ENCODE peak calls at places on chromosomes 5 and 9, in six cellular contexts. L is heart left ventricle; W is mammary epithelial cell; R is A673; G is CD4-positive, CD25-positive, alpha-beta regulatory T cell; I is AG04450. O is an unnamed sample.
A peak's percentile ranks its signal among the peaks of the same experiment; 100 is the strongest.

GRCh38 chr5:115577329-115577728 is 24.9 kb downstream of the TICAM2 start:
- DNase-seq in L (no peak), W (peak; percentile 39), R (no peak), G (no peak), I (no peak), O (no peak)

GRCh38 chr5:80128129-80128528 is 93.0 kb downstream of the THBS4 start:
- DNase-seq in L (no peak), W (no peak), R (peak; percentile 17), G (no peak), I (no peak), O (peak; percentile 63)

GRCh38 chr9:27367175-27367798 is 70.3 kb upstream of the EQTN start:
- DNase-seq in L (no peak), W (no peak), R (no peak), G (no peak), I (no peak), O (no peak)

GRCh38 chr9:137277329-137278041 is at the start of gene TOR4A:
- DNase-seq in L (peak; percentile 94), W (no peak), R (no peak), G (no peak), I (peak; percentile 54), O (no peak)

GRCh38 chr5:10351199-10351881 is 2.2 kb upstream of the MARCHF6 start:
- DNase-seq in L (no peak), W (peak; percentile 89), R (peak; percentile 54), G (no peak), I (peak; percentile 43), O (no peak)

GRCh38 chr5:37717613-37718431 is 122.0 kb downstream of the GDNF start:
- DNase-seq in L (peak; percentile 22), W (no peak), R (peak; percentile 93), G (no peak), I (peak; percentile 72), O (peak; percentile 73)

GRCh38 chr9:137664676-137665075 is 45.9 kb downstream of the EHMT1 start:
- DNase-seq in L (no peak), W (no peak), R (no peak), G (no peak), I (no peak), O (no peak)

GRCh38 chr9:135030711-135031245 is 56.7 kb upstream of the OLFM1 start:
- DNase-seq in L (no peak), W (no peak), R (peak; percentile 28), G (no peak), I (no peak), O (no peak)

GRCh38 chr5:93874491-93874890 is 133.1 kb upstream of the POU5F2 start:
- DNase-seq in L (no peak), W (no peak), R (no peak), G (no peak), I (no peak), O (no peak)

GRCh38 chr5:134420326-134420725 is 8.6 kb upstream of the CDKN2AIPNL start:
- DNase-seq in L (no peak), W (no peak), R (no peak), G (no peak), I (no peak), O (no peak)

GRCh38 chr5:148176480-148176879 is 8.1 kb downstream of the SPINK14 start:
- DNase-seq in L (no peak), W (no peak), R (no peak), G (no peak), I (no peak), O (no peak)

DNA sequence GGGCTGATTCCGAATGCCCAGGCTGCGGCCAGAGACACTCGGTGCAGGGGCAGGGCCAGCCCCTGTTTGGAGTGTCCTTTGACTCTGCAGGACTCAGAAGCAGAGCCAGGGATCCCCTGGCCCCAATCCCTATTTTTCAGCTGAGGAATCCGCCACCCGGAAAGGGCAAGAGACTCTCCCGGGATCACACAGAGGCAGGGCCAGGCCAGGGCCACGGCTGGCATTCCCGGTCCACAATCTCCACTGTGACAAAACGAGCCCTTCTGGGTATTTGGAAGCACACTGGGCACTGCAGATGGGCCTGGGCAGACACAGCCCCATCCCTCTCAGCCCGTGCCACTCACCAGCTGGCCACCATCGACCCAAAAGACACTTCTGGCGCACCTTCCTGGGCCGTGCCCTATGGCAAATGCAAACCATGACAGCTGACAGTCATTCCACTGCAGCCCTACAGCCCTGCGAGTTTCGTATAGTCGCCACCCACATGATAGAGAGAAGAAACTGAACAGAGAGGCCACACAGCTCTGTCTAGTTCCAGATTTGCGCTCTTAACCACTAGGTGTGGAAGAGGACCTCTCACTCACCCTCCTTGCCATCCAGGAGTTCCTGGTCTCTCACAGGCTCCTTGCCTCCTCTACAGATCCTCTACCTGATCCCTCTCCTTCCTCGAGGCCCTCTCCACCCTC is 13.3 kb downstream of the NR5A1 start:
- DNase-seq in L (no peak), W (no peak), R (no peak), G (no peak), I (no peak), O (no peak)
- H3K4me3 ChIP-seq in L (no peak overlapping the region), W (no peak overlapping the region), R (no peak overlapping the region), G (no peak overlapping the region), I (no peak overlapping the region), O (no peak overlapping the region)

DNA sequence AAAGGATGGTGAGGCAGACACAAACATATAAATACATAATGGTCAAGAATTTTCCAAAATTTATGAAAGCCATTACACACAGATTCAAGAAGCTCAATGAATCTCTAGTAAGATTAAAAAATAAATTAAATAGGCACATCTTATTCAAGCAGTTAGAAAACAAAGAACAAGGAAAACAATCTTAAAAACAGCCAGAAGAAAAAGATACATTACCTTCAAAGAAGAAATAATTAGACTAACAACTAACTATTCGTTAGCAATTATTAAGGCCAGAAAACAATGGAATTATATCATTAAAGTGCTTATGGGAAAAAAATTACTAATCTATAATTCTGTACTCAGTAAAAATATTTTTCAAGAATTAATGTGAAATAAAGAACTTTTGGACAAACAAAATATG is 593.1 kb downstream of the EBF1 start:
- DNase-seq in L (no peak), W (no peak), R (no peak), G (no peak), I (no peak), O (no peak)
- H3K9me3 ChIP-seq in L (peaks cover 17% of the 10 kb centered on the region), W (peaks cover 3% of the 10 kb centered on the region), R (peaks cover 11% of the 10 kb centered on the region), G (peaks cover 12% of the 10 kb centered on the region), I (no peaks in the 10 kb centered on the region), O (no peaks in the 10 kb centered on the region)

GRCh38 chr9:117704024-117704575 is at the start of gene TLR4:
- DNase-seq in L (peak; percentile 74), W (peak; percentile 75), R (no peak), G (no peak), I (no peak), O (no peak)

GRCh38 chr9:117704597-117704996 is 394 bp downstream of the TLR4 start:
- DNase-seq in L (no peak), W (peak; percentile 14), R (no peak), G (no peak), I (no peak), O (no peak)

GRCh38 chr9:117706421-117707150 is 2.4 kb downstream of the TLR4 start:
- DNase-seq in L (no peak), W (peak; percentile 15), R (no peak), G (no peak), I (no peak), O (no peak)

GRCh38 chr9:117703538-117703937 is 665 bp upstream of the TLR4 start:
- DNase-seq in L (no peak), W (no peak), R (no peak), G (no peak), I (no peak), O (no peak)

DNA sequence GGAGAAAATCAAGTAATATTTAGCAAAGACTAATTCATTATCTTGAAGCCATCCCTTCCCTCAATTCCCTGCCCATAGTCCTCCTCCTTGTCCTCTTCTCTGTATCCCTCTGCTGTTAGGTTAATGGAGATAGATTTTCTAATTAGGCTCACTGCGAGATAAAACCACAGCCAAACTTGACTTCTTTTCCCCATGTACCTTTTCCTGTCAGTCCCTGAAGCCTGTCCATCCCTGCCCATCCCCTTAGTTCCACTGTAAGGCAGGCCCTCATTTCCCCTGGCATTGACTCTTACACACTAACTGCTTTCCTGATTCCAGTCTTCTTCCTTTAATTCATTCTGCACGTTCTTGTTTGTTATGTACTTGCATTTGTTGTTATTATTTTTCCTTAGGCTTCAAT is 1.2 kb downstream of the TLR4 start:
- DNase-seq in L (no peak), W (no peak), R (no peak), G (no peak), I (no peak), O (no peak)
- H3K4me3 ChIP-seq in L (peak overlapping the region; percentile 72), W (no peak overlapping the region), R (no peak overlapping the region), G (no peak overlapping the region), I (no peak overlapping the region), O (no peak overlapping the region)

DNA sequence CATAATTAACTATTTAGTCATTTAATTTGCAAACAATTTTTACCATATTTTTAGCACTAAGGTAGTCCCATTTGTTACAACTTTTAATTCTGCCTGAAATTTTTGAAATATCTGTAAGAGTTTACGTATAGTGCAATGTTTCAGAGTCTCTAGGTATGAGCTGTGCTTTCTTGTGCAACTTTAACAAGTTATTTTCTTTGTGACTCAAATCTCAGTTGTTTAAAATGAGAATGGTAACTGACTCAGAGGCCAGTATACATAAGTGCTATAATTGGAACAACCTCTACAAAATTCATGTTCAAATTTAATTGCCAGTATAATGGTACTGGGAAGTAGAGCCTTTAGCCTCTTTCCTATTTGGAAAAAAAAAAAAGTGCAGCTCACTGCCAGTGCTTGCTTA is 14.2 kb upstream of the ZNF883 start:
- DNase-seq in L (no peak), W (peak; percentile 27), R (no peak), G (no peak), I (no peak), O (no peak)
- H3K9me3 ChIP-seq in L (peaks cover 69% of the 10 kb centered on the region), W (peaks cover 5% of the 10 kb centered on the region), R (peaks cover 4% of the 10 kb centered on the region), G (peaks cover 44% of the 10 kb centered on the region), I (peaks cover 10% of the 10 kb centered on the region), O (no peaks in the 10 kb centered on the region)

GRCh38 chr5:140341591-140341990 is 4.8 kb downstream of the HBEGF start:
- DNase-seq in L (peak; percentile 79), W (peak; percentile 37), R (no peak), G (no peak), I (no peak), O (no peak)
- H3K4me3 ChIP-seq in L (peak overlapping the region; percentile 34), W (no peak overlapping the region), R (no peak overlapping the region), G (no peak overlapping the region), I (no peak overlapping the region), O (no peak overlapping the region)

GRCh38 chr5:180251887-180252286 is 40.0 kb downstream of the MAPK9 start:
- DNase-seq in L (no peak), W (no peak), R (no peak), G (no peak), I (no peak), O (no peak)
- H3K9me3 ChIP-seq in L (peaks cover 100% of the 10 kb centered on the region), W (peaks cover 78% of the 10 kb centered on the region), R (peaks cover 29% of the 10 kb centered on the region), G (peaks cover 63% of the 10 kb centered on the region), I (peaks cover 86% of the 10 kb centered on the region), O (peaks cover 24% of the 10 kb centered on the region)

DNA sequence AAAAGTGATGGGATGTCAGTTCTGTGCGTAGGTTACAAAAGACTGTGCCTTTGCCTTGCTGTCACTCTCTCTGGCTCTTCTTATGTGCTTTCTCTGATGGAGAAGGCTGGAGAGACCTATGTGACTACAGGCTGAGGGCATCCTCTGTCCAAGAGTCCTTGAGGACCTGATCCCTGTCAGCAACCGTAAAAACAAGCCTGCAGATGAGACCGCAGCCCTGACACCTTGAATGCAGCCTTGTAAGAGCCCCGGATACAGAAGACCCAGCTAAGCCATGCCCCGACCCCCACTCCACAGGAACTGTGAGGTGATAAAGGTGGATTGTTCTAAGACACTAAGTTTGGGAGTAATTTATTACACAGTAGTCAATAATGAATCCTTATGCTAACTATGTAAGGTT is 32.6 kb upstream of the FRRS1L start:
- DNase-seq in L (no peak), W (no peak), R (no peak), G (no peak), I (no peak), O (no peak)
- H3K4me3 ChIP-seq in L (no peak overlapping the region), W (no peak overlapping the region), R (no peak overlapping the region), G (no peak overlapping the region), I (no peak overlapping the region), O (no peak overlapping the region)